ENCODE peak calls at places on chromosomes 11 and 22, in six cellular contexts. One of them, this sample, is unnamed.

GRCh38 chr11:28529540-28530410 is 421.6 kb downstream of the METTL15 start:
- DNase-seq in cardiac fibroblast: peak
- DNase-seq in HL-60: peak
- DNase-seq in thoracic aorta: no peak
- DNase-seq in foreskin fibroblast: peak
- DNase-seq in K562: peak
- DNase-seq in this sample: peak

GRCh38 chr11:36793542-36793926 is 195.5 kb upstream of the RAG2 start:
- DNase-seq in cardiac fibroblast: no peak
- DNase-seq in HL-60: no peak
- DNase-seq in thoracic aorta: no peak
- DNase-seq in foreskin fibroblast: peak
- DNase-seq in K562: no peak
- DNase-seq in this sample: no peak

GRCh38 chr11:690738-691633 is 4.0 kb downstream of the DEAF1 start:
- DNase-seq in cardiac fibroblast: no peak
- DNase-seq in HL-60: no peak
- DNase-seq in thoracic aorta: no peak
- DNase-seq in foreskin fibroblast: no peak
- DNase-seq in K562: no peak
- DNase-seq in this sample: peak

GRCh38 chr22:35961480-35961902 is 67.1 kb downstream of the RBFOX2 start:
- DNase-seq in cardiac fibroblast: peak
- DNase-seq in HL-60: no peak
- DNase-seq in thoracic aorta: peak
- DNase-seq in foreskin fibroblast: peak
- DNase-seq in K562: no peak
- DNase-seq in this sample: peak

GRCh38 chr11:86156397-86156977 is 87.6 kb upstream of the PICALM start:
- DNase-seq in cardiac fibroblast: no peak
- DNase-seq in HL-60: peak
- DNase-seq in thoracic aorta: no peak
- DNase-seq in foreskin fibroblast: no peak
- DNase-seq in K562: no peak
- DNase-seq in this sample: no peak

GRCh38 chr11:9941991-9942390 is 278.1 kb downstream of the SWAP70 start:
- DNase-seq in cardiac fibroblast: no peak
- DNase-seq in HL-60: no peak
- DNase-seq in thoracic aorta: no peak
- DNase-seq in foreskin fibroblast: no peak
- DNase-seq in K562: no peak
- DNase-seq in this sample: no peak

GRCh38 chr11:8258771-8259170 is 4.9 kb downstream of the LMO1 start:
- DNase-seq in cardiac fibroblast: peak
- DNase-seq in HL-60: no peak
- DNase-seq in thoracic aorta: no peak
- DNase-seq in foreskin fibroblast: peak
- DNase-seq in K562: no peak
- DNase-seq in this sample: peak

GRCh38 chr22:23313791-23314567 is 133.7 kb downstream of the BCR start:
- DNase-seq in cardiac fibroblast: no peak
- DNase-seq in HL-60: no peak
- DNase-seq in thoracic aorta: no peak
- DNase-seq in foreskin fibroblast: no peak
- DNase-seq in K562: no peak
- DNase-seq in this sample: no peak

GRCh38 chr22:36409911-36410756 is 22.4 kb upstream of the MYH9 start:
- DNase-seq in cardiac fibroblast: no peak
- DNase-seq in HL-60: no peak
- DNase-seq in thoracic aorta: peak
- DNase-seq in foreskin fibroblast: peak
- DNase-seq in K562: peak
- DNase-seq in this sample: peak

GRCh38 chr22:26079009-26079408 is 90.3 kb upstream of the SEZ6L start:
- DNase-seq in cardiac fibroblast: no peak
- DNase-seq in HL-60: no peak
- DNase-seq in thoracic aorta: no peak
- DNase-seq in foreskin fibroblast: peak
- DNase-seq in K562: no peak
- DNase-seq in this sample: no peak

GRCh38 chr22:28021998-28022660 is 103.1 kb upstream of the PITPNB start:
- DNase-seq in cardiac fibroblast: no peak
- DNase-seq in HL-60: no peak
- DNase-seq in thoracic aorta: no peak
- DNase-seq in foreskin fibroblast: no peak
- DNase-seq in K562: no peak
- DNase-seq in this sample: no peak

GRCh38 chr11:119363874-119364590 is 17.5 kb downstream of the USP2 start:
- DNase-seq in cardiac fibroblast: no peak
- DNase-seq in HL-60: no peak
- DNase-seq in thoracic aorta: no peak
- DNase-seq in foreskin fibroblast: peak
- DNase-seq in K562: peak
- DNase-seq in this sample: peak

GRCh38 chr11:119362741-119363080 is 16.2 kb upstream of the MFRP start:
- DNase-seq in cardiac fibroblast: no peak
- DNase-seq in HL-60: no peak
- DNase-seq in thoracic aorta: no peak
- DNase-seq in foreskin fibroblast: no peak
- DNase-seq in K562: no peak
- DNase-seq in this sample: no peak

GRCh38 chr11:119366690-119367620 is 14.5 kb downstream of the USP2 start:
- DNase-seq in cardiac fibroblast: no peak
- DNase-seq in HL-60: no peak
- DNase-seq in thoracic aorta: no peak
- DNase-seq in foreskin fibroblast: no peak
- DNase-seq in K562: no peak
- DNase-seq in this sample: peak

GRCh38 chr11:119363081-119363861 is 16.8 kb upstream of the MFRP start:
- DNase-seq in cardiac fibroblast: no peak
- DNase-seq in HL-60: no peak
- DNase-seq in thoracic aorta: no peak
- DNase-seq in foreskin fibroblast: no peak
- DNase-seq in K562: peak
- DNase-seq in this sample: no peak

DNA sequence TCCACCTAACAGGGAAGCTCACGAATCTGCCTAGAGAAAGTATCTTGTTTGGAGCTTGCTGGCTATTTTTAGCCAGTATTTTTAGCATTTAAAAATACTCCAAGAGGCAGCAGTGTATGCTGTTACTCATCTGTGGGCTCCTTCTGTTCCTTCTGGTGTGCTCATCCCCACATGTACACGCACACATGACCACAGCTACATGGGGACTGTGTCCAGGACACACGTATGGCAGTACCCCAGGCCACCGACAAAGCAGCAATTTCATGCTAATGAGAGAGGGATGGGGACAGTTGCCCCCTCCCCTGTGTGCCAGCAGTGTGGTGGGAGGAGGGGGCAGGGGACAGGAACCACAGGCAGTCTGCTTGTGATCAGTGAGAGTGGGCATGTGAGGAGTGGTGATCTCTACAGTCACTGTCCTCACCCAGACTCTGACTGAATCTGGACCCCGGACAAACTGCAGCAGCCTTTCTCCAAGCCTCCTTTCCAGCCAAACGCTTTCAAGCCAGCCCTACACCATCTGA is 16.4 kb downstream of the USP2 start:
- DNase-seq in cardiac fibroblast: peak
- DNase-seq in HL-60: no peak
- DNase-seq in thoracic aorta: no peak
- DNase-seq in foreskin fibroblast: peak
- DNase-seq in K562: no peak
- DNase-seq in this sample: no peak
- H3K4me3 ChIP-seq in cardiac fibroblast: no peak
- H3K4me3 ChIP-seq in HL-60: no peak
- H3K4me3 ChIP-seq in thoracic aorta: no peak
- H3K4me3 ChIP-seq in foreskin fibroblast: no peak
- H3K4me3 ChIP-seq in K562: no peak
- H3K4me3 ChIP-seq in this sample: no peak

GRCh38 chr22:42768385-42769035 is 47.8 kb upstream of the A4GALT start:
- DNase-seq in cardiac fibroblast: no peak
- DNase-seq in HL-60: no peak
- DNase-seq in thoracic aorta: no peak
- DNase-seq in foreskin fibroblast: no peak
- DNase-seq in K562: peak
- DNase-seq in this sample: no peak

GRCh38 chr22:42769238-42769573 is 48.5 kb upstream of the A4GALT start:
- DNase-seq in cardiac fibroblast: no peak
- DNase-seq in HL-60: no peak
- DNase-seq in thoracic aorta: no peak
- DNase-seq in foreskin fibroblast: no peak
- DNase-seq in K562: peak
- DNase-seq in this sample: no peak

GRCh38 chr22:42769574-42770447 is 49.1 kb upstream of the A4GALT start:
- DNase-seq in cardiac fibroblast: peak
- DNase-seq in HL-60: no peak
- DNase-seq in thoracic aorta: peak
- DNase-seq in foreskin fibroblast: peak
- DNase-seq in K562: peak
- DNase-seq in this sample: peak

GRCh38 chr22:42770941-42771647 is 50.4 kb upstream of the A4GALT start:
- DNase-seq in cardiac fibroblast: no peak
- DNase-seq in HL-60: no peak
- DNase-seq in thoracic aorta: no peak
- DNase-seq in foreskin fibroblast: no peak
- DNase-seq in K562: no peak
- DNase-seq in this sample: no peak

GRCh38 chr22:42770448-42770726 is 49.7 kb upstream of the A4GALT start:
- DNase-seq in cardiac fibroblast: no peak
- DNase-seq in HL-60: no peak
- DNase-seq in thoracic aorta: no peak
- DNase-seq in foreskin fibroblast: no peak
- DNase-seq in K562: no peak
- DNase-seq in this sample: no peak
- H3K4me3 ChIP-seq in cardiac fibroblast: no peak
- H3K4me3 ChIP-seq in HL-60: no peak
- H3K4me3 ChIP-seq in thoracic aorta: peak
- H3K4me3 ChIP-seq in foreskin fibroblast: no peak
- H3K4me3 ChIP-seq in K562: no peak
- H3K4me3 ChIP-seq in this sample: peak

DNA sequence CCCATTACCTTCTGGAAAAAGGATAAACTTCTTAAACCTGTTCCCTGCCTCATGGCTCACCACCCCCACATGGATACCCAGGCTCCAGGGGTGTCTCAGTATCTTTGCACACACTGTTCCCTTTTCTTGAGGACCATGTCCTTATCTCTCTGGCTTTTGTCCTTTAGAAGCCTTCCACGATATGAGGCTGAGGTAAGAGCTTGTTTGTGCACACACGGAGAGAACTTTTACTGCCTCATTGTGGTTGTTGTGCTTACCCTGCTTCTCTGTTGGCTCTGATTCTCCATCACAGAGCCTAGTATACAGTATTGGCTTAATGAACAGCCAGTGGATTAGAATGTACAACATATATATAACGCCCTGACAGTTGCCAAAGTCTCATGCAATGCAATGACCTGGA is 117.5 kb downstream of the PLEKHA7 start:
- DNase-seq in cardiac fibroblast: no peak
- DNase-seq in HL-60: no peak
- DNase-seq in thoracic aorta: no peak
- DNase-seq in foreskin fibroblast: no peak
- DNase-seq in K562: no peak
- DNase-seq in this sample: no peak
- H3K4me3 ChIP-seq in cardiac fibroblast: no peak
- H3K4me3 ChIP-seq in HL-60: no peak
- H3K4me3 ChIP-seq in thoracic aorta: no peak
- H3K4me3 ChIP-seq in foreskin fibroblast: no peak
- H3K4me3 ChIP-seq in K562: no peak
- H3K4me3 ChIP-seq in this sample: no peak

GRCh38 chr11:66334605-66335442 is 1.4 kb downstream of the RIN1 start:
- DNase-seq in cardiac fibroblast: peak
- DNase-seq in HL-60: peak
- DNase-seq in thoracic aorta: no peak
- DNase-seq in foreskin fibroblast: no peak
- DNase-seq in K562: no peak
- DNase-seq in this sample: no peak

GRCh38 chr11:66335531-66336233 is 552 bp downstream of the RIN1 start:
- DNase-seq in cardiac fibroblast: peak
- DNase-seq in HL-60: peak
- DNase-seq in thoracic aorta: no peak
- DNase-seq in foreskin fibroblast: peak
- DNase-seq in K562: no peak
- DNase-seq in this sample: peak

GRCh38 chr11:66333220-66333877 is 2.9 kb downstream of the RIN1 start:
- DNase-seq in cardiac fibroblast: no peak
- DNase-seq in HL-60: no peak
- DNase-seq in thoracic aorta: no peak
- DNase-seq in foreskin fibroblast: no peak
- DNase-seq in K562: no peak
- DNase-seq in this sample: no peak

GRCh38 chr11:66332371-66333219 is 3.6 kb downstream of the RIN1 start:
- DNase-seq in cardiac fibroblast: no peak
- DNase-seq in HL-60: no peak
- DNase-seq in thoracic aorta: no peak
- DNase-seq in foreskin fibroblast: no peak
- DNase-seq in K562: no peak
- DNase-seq in this sample: no peak

DNA sequence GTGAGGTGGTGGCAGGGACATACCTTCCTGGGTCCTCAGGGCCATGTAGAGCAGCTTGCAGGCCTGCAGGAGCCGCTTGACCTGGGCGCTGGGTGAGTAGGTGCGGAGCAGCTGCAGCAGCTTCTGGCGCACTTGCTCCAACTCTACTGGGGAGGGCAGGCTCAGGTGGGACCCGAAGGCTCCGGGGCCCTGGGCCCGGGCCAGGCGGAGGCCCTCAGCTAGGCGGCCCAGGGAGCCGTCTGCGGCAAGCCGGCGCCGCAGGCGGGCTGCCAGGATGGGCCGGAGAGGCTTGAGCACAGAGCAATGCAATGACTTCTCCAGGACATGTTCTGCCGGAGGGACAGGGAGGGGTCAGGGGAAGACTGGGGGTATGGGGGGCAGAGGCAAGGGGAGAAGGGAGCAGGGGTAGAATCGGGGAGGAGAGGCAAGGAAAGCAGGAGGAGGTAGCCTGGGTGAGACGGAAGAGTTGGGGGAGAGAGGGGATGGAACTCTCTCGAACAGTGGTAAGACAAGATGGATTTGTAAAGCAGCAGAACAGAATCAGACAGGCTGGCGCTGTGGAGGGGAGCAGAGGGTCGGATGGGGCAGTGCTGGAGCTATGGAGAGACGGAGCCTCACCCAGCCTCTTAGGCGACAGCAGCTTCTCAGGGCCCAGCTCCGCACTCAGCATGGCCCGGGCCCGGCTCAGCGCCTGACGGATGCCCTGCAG is 2.2 kb downstream of the RIN1 start:
- DNase-seq in cardiac fibroblast: no peak
- DNase-seq in HL-60: no peak
- DNase-seq in thoracic aorta: no peak
- DNase-seq in foreskin fibroblast: no peak
- DNase-seq in K562: no peak
- DNase-seq in this sample: no peak
- H3K4me3 ChIP-seq in cardiac fibroblast: no peak
- H3K4me3 ChIP-seq in HL-60: no peak
- H3K4me3 ChIP-seq in thoracic aorta: no peak
- H3K4me3 ChIP-seq in foreskin fibroblast: peak
- H3K4me3 ChIP-seq in K562: no peak
- H3K4me3 ChIP-seq in this sample: no peak

DNA sequence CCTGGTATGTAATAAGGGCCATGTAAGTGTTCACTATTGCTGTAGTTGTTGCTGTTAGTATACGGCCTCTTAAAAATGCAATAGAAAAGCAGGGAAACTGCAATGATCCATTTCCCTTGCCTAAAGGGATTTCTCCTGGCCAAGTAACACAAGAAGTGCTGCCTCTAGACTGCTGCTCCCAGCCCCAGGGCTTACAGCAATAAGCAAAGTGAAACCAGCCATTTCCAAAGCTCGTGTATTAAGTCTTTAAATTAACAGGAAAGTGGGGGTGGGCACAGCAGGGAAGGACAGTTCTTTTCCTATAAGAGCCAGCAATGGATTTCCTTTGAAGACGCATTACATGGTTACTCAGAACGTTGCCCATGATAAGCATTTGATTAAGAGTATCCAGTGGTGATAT is 36.9 kb upstream of the WT1 start:
- DNase-seq in cardiac fibroblast: no peak
- DNase-seq in HL-60: no peak
- DNase-seq in thoracic aorta: no peak
- DNase-seq in foreskin fibroblast: no peak
- DNase-seq in K562: no peak
- DNase-seq in this sample: no peak
- H3K4me3 ChIP-seq in cardiac fibroblast: no peak
- H3K4me3 ChIP-seq in HL-60: no peak
- H3K4me3 ChIP-seq in thoracic aorta: no peak
- H3K4me3 ChIP-seq in foreskin fibroblast: no peak
- H3K4me3 ChIP-seq in K562: no peak
- H3K4me3 ChIP-seq in this sample: no peak

This sample was measured in fibroblast of villous mesenchyme.